ENCODE peak calls at places on chromosome 19, in four cellular contexts. R is SHP77; N is stimulated activated CD8-positive, alpha-beta memory T cell treated with anti-CD3 and anti-CD28 coated beads, Interleukin-7, amount 100 ng/mL, for 4 hours; J is naive thymus-derived CD8-positive, alpha-beta T cell. M is an unnamed sample.
A peak's percentile ranks its signal among the peaks of the same experiment; 100 is the strongest.

GRCh38 chr19:12777217-12778019 is 2.1 kb upstream of the HOOK2 start:
- DNase-seq in R (peak; percentile 59), N (peak; percentile 75), J (peak; percentile 68), M (peak; percentile 86)

GRCh38 chr19:27748551-27749152 is 1464.3 kb downstream of the UQCRFS1 start:
- DNase-seq in R (no peak), N (no peak), J (no peak), M (no peak)

GRCh38 chr19:28502879-28503734 is 709.8 kb downstream of the UQCRFS1 start:
- DNase-seq in R (no peak), N (no peak), J (no peak), M (no peak)

GRCh38 chr19:10899171-10899653 is 27.9 kb downstream of the CARM1 start:
- DNase-seq in R (no peak), N (no peak), J (no peak), M (peak; percentile 88)

GRCh38 chr19:49932731-49933131 is 3.4 kb upstream of the NUP62 start:
- DNase-seq in R (no peak), N (no peak), J (peak; percentile 45), M (no peak)

GRCh38 chr19:17348700-17349099 is 11.3 kb downstream of the GTPBP3 start:
- DNase-seq in R (peak; percentile 28), N (no peak), J (no peak), M (peak; percentile 29)

GRCh38 chr19:30593975-30594925 is 222.1 kb downstream of the ZNF536 start:
- DNase-seq in R (no peak), N (no peak), J (no peak), M (no peak)

GRCh38 chr19:18618236-18618635 is 5.6 kb downstream of the TMEM59L start:
- DNase-seq in R (no peak), N (no peak), J (no peak), M (no peak)

GRCh38 chr19:58367698-58368454 is 5.3 kb upstream of the ZNF497 start:
- DNase-seq in R (no peak), N (no peak), J (no peak), M (no peak)

GRCh38 chr19:54674021-54674617 is 11.3 kb downstream of the LILRB4 start:
- DNase-seq in R (peak; percentile 27), N (no peak), J (no peak), M (no peak)

GRCh38 chr19:46815833-46816627 is 27.6 kb upstream of the SLC1A5 start:
- DNase-seq in R (no peak), N (no peak), J (no peak), M (no peak)

GRCh38 chr19:28556371-28556770 is 656.6 kb downstream of the UQCRFS1 start:
- DNase-seq in R (no peak), N (no peak), J (no peak), M (no peak)

GRCh38 chr19:10009269-10009665 is 1.0 kb downstream of the COL5A3 start:
- DNase-seq in R (no peak), N (peak; percentile 27), J (peak; percentile 12), M (peak; percentile 58)

GRCh38 chr19:30148803-30149202 is 206.8 kb downstream of the URI1 start:
- DNase-seq in R (no peak), N (no peak), J (no peak), M (no peak)

GRCh38 chr19:11355160-11356073 is at the start of gene PLPPR2:
- DNase-seq in R (peak; percentile 60), N (peak; percentile 70), J (peak; percentile 75), M (peak; percentile 95)

GRCh38 chr19:45348367-45349125 is 8.0 kb downstream of the KLC3 start:
- DNase-seq in R (no peak), N (no peak), J (no peak), M (no peak)

GRCh38 chr19:47663435-47663910 is 49.7 kb upstream of the EHD2 start:
- DNase-seq in R (no peak), N (no peak), J (no peak), M (no peak)

GRCh38 chr19:37855098-37855497 is 51.3 kb downstream of the WDR87 start:
- DNase-seq in R (no peak), N (no peak), J (no peak), M (peak; percentile 14)

GRCh38 chr19:28705008-28705407 is 507.9 kb downstream of the UQCRFS1 start:
- DNase-seq in R (no peak), N (no peak), J (no peak), M (no peak)

GRCh38 chr19:15421136-15421535 is 2.3 kb upstream of the AKAP8L start:
- DNase-seq in R (no peak), N (no peak), J (no peak), M (no peak)

GRCh38 chr19:34481861-34482379 is 362 bp downstream of the WTIP start:
- DNase-seq in R (no peak), N (no peak), J (no peak), M (no peak)

GRCh38 chr19:18832331-18833140 is 777 bp downstream of the UPF1 start:
- DNase-seq in R (no peak), N (no peak), J (no peak), M (no peak)

GRCh38 chr19:44878119-44878865 is 12.8 kb upstream of the TOMM40 start:
- DNase-seq in R (no peak), N (no peak), J (no peak), M (no peak)

GRCh38 chr19:39177110-39177699 is 19.6 kb upstream of the NCCRP1 start:
- DNase-seq in R (no peak), N (no peak), J (no peak), M (no peak)

GRCh38 chr19:2050991-2051770 is at the start of gene MKNK2:
- DNase-seq in R (peak; percentile 49), N (peak; percentile 92), J (peak; percentile 92), M (peak; percentile 88)

GRCh38 chr19:57812201-57812600 is 2.5 kb downstream of the ZNF552 start:
- DNase-seq in R (no peak), N (no peak), J (no peak), M (no peak)

GRCh38 chr19:12783226-12783848 is 7.9 kb upstream of the JUNB start:
- DNase-seq in R (no peak), N (no peak), J (peak; percentile 36), M (no peak)

GRCh38 chr19:532578-533484 is 1.3 kb downstream of the CDC34 start:
- DNase-seq in R (no peak), N (no peak), J (no peak), M (peak; percentile 85)

GRCh38 chr19:884420-885211 is 8.4 kb downstream of the MED16 start:
- DNase-seq in R (no peak), N (no peak), J (no peak), M (no peak)

GRCh38 chr19:50932018-50932689 is 20.7 kb downstream of the KLK5 start:
- DNase-seq in R (no peak), N (no peak), J (no peak), M (no peak)

GRCh38 chr19:6271251-6271650 is 8.5 kb downstream of the MLLT1 start:
- DNase-seq in R (no peak), N (no peak), J (no peak), M (no peak)

GRCh38 chr19:12785431-12786011 is 5.8 kb upstream of the JUNB start:
- DNase-seq in R (no peak), N (no peak), J (no peak), M (no peak)

GRCh38 chr19:18233224-18233825 is 7.1 kb upstream of the PDE4C start:
- DNase-seq in R (no peak), N (no peak), J (peak; percentile 41), M (peak; percentile 35)

GRCh38 chr19:49758292-49758691 is 4.8 kb downstream of the TSKS start:
- DNase-seq in R (no peak), N (no peak), J (no peak), M (no peak)

GRCh38 chr19:6925801-6926751 is 38.7 kb downstream of the ADGRE1 start:
- DNase-seq in R (no peak), N (no peak), J (no peak), M (no peak)

GRCh38 chr19:12668346-12668745 is 1.7 kb downstream of the WDR83 start:
- DNase-seq in R (no peak), N (no peak), J (no peak), M (no peak)

GRCh38 chr19:11881151-11881800 is 6.3 kb upstream of the ZNF69 start:
- DNase-seq in R (peak; percentile 67), N (peak; percentile 19), J (peak; percentile 55), M (peak; percentile 75)

GRCh38 chr19:47176627-47177090 is 46.0 kb downstream of the SAE1 start:
- DNase-seq in R (no peak), N (peak; percentile 6), J (peak; percentile 48), M (no peak)

M was measured in body of pancreas.